ENCODE peak calls at places on chromosome 22, in nine cellular contexts. S, U, R, C, M, Y, P, Q and T are unnamed samples.

GRCh38 chr22:36329217-36330078 is 58.3 kb downstream of the MYH9 start:
- DNase-seq in C (no peak), P (peak; percentile 76), Q (peak; percentile 72), S (peak; percentile 40), U (no peak), Y (no peak), R (peak; percentile 57), M (peak; percentile 80), T (peak; percentile 68)

GRCh38 chr22:48382197-48382596 is 1445.5 kb downstream of the BRD1 start:
- DNase-seq in Y (no peak), Q (no peak), M (no peak), U (peak; percentile 26), C (peak; percentile 46), S (no peak), P (no peak), R (no peak), T (no peak)

GRCh38 chr22:24451162-24451561 is 23.8 kb downstream of the ADORA2A start:
- DNase-seq in C (no peak), Y (no peak), P (no peak), S (no peak), M (no peak), R (no peak), Q (no peak), U (no peak), T (no peak)

GRCh38 chr22:42925598-42925997 is 68.5 kb upstream of the ARFGAP3 start:
- DNase-seq in R (no peak), P (no peak), S (no peak), U (no peak), M (no peak), C (peak; percentile 41), Y (no peak), Q (no peak), T (no peak)

GRCh38 chr22:30777589-30777988 is 82.9 kb downstream of the OSBP2 start:
- DNase-seq in P (no peak), C (no peak), Q (no peak), Y (no peak), U (no peak), M (no peak), R (no peak), S (no peak), T (no peak)

GRCh38 chr22:23786752-23787599 is at the start of gene SMARCB1:
- DNase-seq in S (peak; percentile 80), C (peak; percentile 95), Y (peak; percentile 85), P (peak; percentile 92), M (peak; percentile 97), R (peak; percentile 93), U (peak; percentile 91), Q (peak; percentile 99), T (peak; percentile 87)

GRCh38 chr22:44735518-44736428 is 16.6 kb upstream of the ARHGAP8 start:
- DNase-seq in M (peak; percentile 76), Q (peak; percentile 63), P (peak; percentile 68), Y (peak; percentile 83), R (peak; percentile 74), S (peak; percentile 17), U (no peak), C (peak; percentile 89), T (peak; percentile 53)

GRCh38 chr22:45553333-45554039 is 50.8 kb downstream of the FBLN1 start:
- DNase-seq in Q (peak; percentile 84), S (peak; percentile 59), R (peak; percentile 77), U (no peak), Y (peak; percentile 79), M (peak; percentile 87), P (peak; percentile 60), C (peak; percentile 84), T (peak; percentile 78)

GRCh38 chr22:19880786-19881569 is 26.3 kb upstream of the GNB1L start:
- DNase-seq in R (peak; percentile 64), S (peak; percentile 93), C (peak; percentile 67), P (peak; percentile 35), M (peak; percentile 97), U (peak; percentile 84), Y (no peak), Q (peak; percentile 97), T (peak; percentile 98)

GRCh38 chr22:19483481-19484244 is 3.9 kb downstream of the CDC45 start:
- DNase-seq in U (no peak), R (no peak), S (no peak), P (no peak), Q (peak; percentile 75), C (no peak), M (no peak), Y (no peak), T (no peak)

GRCh38 chr22:29311468-29312217 is 3.9 kb downstream of the RASL10A start:
- DNase-seq in Q (peak; percentile 61), S (no peak), Y (no peak), P (no peak), M (no peak), C (no peak), R (no peak), U (no peak), T (no peak)

GRCh38 chr22:27416553-27417427 is 384.8 kb downstream of the MN1 start:
- DNase-seq in S (no peak), C (no peak), M (peak; percentile 89), R (no peak), P (no peak), Y (no peak), Q (peak; percentile 90), U (no peak), T (peak; percentile 83)

GRCh38 chr22:49380828-49381114 is 446.9 kb downstream of the BRD1 start:
- DNase-seq in S (no peak), Q (no peak), R (no peak), P (no peak), M (no peak), U (peak; percentile 8), C (no peak), Y (no peak), T (no peak)

GRCh38 chr22:49380095-49380827 is 447.4 kb downstream of the BRD1 start:
- DNase-seq in M (no peak), Q (no peak), U (peak; percentile 50), Y (no peak), S (no peak), C (peak; percentile 28), P (no peak), R (no peak), T (no peak)

GRCh38 chr22:49381595-49382450 is 445.9 kb downstream of the BRD1 start:
- DNase-seq in M (no peak), U (peak; percentile 64), Q (no peak), S (no peak), C (peak; percentile 46), R (no peak), Y (no peak), P (no peak), T (no peak)

GRCh38 chr22:49377306-49377705 is 450.4 kb downstream of the BRD1 start:
- DNase-seq in M (no peak), P (no peak), Y (no peak), C (peak; percentile 25), Q (no peak), S (no peak), R (no peak), U (peak; percentile 66), T (no peak)

DNA sequence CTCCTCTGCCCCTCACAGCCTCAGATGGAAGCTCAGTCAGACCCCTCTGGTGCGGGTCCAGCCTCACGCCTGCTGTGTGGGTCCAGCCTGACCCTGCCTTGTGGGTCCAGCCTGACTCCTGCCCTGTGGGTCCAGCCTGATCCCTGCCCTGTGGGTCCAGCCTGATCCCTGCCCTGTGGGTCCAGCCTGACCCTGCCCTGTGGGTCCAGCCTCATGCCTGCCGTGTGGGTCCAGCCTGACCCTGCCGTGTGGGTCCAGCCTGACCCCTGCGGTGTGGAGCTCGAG is 445.3 kb downstream of the BRD1 start:
- DNase-seq in Q (no peak), R (no peak), U (peak; percentile 54), S (no peak), C (no peak), Y (no peak), M (no peak), P (no peak), T (no peak)
- H3K9me3 ChIP-seq in Q (no peaks in the 10 kb centered on the region), R (no peaks in the 10 kb centered on the region), U (no peaks in the 10 kb centered on the region), S (no peaks in the 10 kb centered on the region), C (no peaks in the 10 kb centered on the region), Y (no peaks in the 10 kb centered on the region), M (no peaks in the 10 kb centered on the region), P (no peaks in the 10 kb centered on the region), T (peaks cover 4% of the 10 kb centered on the region)

GRCh38 chr22:21690401-21690801 is 24.6 kb downstream of the PPIL2 start:
- DNase-seq in Y (no peak), C (no peak), S (no peak), M (no peak), P (no peak), Q (no peak), U (no peak), R (no peak), T (no peak)
- H3K36me3 ChIP-seq in Y (peaks cover 52% of the 10 kb centered on the region), C (peaks cover 78% of the 10 kb centered on the region), S (peaks cover 37% of the 10 kb centered on the region), M (peaks cover 46% of the 10 kb centered on the region), P (peaks cover 3% of the 10 kb centered on the region), Q (peaks cover 7% of the 10 kb centered on the region), U (peaks cover 95% of the 10 kb centered on the region), R (peaks cover 88% of the 10 kb centered on the region), T (peaks cover 11% of the 10 kb centered on the region)

DNA sequence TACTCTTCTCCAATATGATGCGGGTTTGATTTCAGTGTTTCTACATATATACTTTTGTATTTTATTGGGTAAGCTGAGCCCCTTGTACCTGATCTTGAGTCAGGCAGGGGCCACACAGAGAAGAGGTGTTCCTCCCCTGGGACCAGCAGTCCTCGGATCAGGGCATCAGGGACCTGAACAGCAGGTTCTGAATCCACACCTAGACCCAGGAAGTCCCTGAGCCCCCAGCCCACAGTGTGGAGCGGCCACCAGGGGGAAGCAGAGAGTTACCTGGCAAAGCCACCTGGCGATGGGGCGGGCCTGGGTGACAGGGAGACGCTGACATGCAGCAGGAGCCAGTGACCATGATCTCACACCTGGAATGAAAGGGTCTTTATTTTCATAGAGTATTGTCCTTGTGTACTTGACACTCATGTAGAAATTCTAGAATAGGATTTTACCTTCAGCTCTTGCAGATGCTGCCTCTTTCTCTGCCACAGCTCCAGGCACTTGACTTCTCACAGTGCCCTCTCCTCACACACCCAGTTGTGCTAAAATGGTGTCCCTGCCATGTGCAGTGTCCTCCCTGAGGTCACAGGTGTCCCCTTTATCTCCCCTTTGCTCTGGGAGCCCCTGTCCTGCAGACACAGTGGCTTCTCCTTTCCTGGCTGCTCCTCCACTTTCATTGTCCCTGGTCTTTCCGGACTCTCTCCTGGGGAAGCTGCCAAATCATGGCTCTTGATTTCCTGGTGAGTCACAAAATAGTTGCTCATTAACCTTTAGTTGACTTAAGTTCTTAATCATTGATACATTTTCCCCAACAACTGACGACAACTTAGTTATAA is 48.5 kb downstream of the GGTLC2 start:
- DNase-seq in C (no peak), U (no peak), S (peak; percentile 9), Y (peak; percentile 84), Q (peak; percentile 81), R (no peak), P (peak; percentile 86), M (peak; percentile 34), T (peak; percentile 58)
- H3K4me3 ChIP-seq in C (no peak overlapping the region), U (no peak overlapping the region), S (no peak overlapping the region), Y (no peak overlapping the region), Q (no peak overlapping the region), R (no peak overlapping the region), P (no peak overlapping the region), M (no peak overlapping the region), T (no peak overlapping the region)

GRCh38 chr22:11613898-11614755 is 3913.9 kb upstream of the OR11H1 start:
- DNase-seq in R (no peak), U (no peak), S (no peak), M (no peak), P (no peak), Q (no peak), Y (no peak), C (peak; percentile 51), T (no peak)

DNA sequence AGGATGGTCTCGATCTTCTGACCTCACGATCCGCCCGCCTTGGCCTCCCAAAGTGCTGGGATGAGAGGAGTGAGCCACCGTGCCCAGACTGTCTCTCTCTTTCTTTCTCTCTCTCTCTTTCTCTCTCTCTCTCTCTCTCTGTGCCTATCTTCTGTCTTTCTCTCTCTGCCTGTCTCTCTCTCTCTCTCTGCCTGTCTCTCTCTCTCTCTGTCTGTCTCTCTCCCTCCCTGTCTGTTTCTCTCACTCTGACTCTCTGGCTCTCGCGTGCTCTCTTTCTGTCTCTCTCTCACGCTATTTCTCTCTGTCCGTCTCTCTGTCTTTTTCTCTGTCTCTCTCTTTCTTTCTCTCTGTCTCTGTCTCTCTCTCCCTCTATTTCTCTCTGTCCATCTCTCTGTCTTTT is 3911.2 kb upstream of the OR11H1 start:
- DNase-seq in Y (no peak), C (no peak), Q (no peak), P (no peak), R (no peak), S (no peak), U (no peak), M (no peak), T (no peak)
- H3K9me3 ChIP-seq in Y (no peaks in the 10 kb centered on the region), C (peaks cover 9% of the 10 kb centered on the region), Q (no peaks in the 10 kb centered on the region), P (no peaks in the 10 kb centered on the region), R (peaks cover 87% of the 10 kb centered on the region), S (peaks cover 24% of the 10 kb centered on the region), U (peaks cover 64% of the 10 kb centered on the region), M (no peaks in the 10 kb centered on the region), T (no peaks in the 10 kb centered on the region)